ENCODE peak calls at places on chromosomes 2 and 18, in six cellular contexts. V is activated T-helper 17 cell treated with anti-CD3 and anti-CD28 coated beads, Interleukin-2, amount 50 U/mL, for 72 hours; L is body of pancreas; F is right cardiac atrium; C is left lobe of liver; J is gastrocnemius medialis. Q is an unnamed sample.

GRCh38 chr2:212539145-212539880 is 711 bp upstream of the ERBB4 start:
- ATAC-seq in C (peak), J (peak), L (peak), F (peak), V (no peak), Q (no peak)

GRCh38 chr2:88265352-88265960 is 95.3 kb downstream of the THNSL2 start:
- ATAC-seq in F (peak), C (no peak), V (peak), L (peak), J (no peak), Q (peak)

GRCh38 chr2:235563056-235563777 is 69.4 kb downstream of the AGAP1 start:
- ATAC-seq in C (no peak), L (no peak), J (no peak), F (no peak), V (no peak), Q (no peak)

GRCh38 chr18:13582283-13582682 is 144.1 kb downstream of the FAM210A start:
- ATAC-seq in L (no peak), V (no peak), J (no peak), C (no peak), F (no peak), Q (no peak)

GRCh38 chr2:6880200-6880733 is 2.7 kb downstream of the RSAD2 start:
- ATAC-seq in V (peak), J (no peak), L (no peak), F (no peak), C (no peak), Q (no peak)

GRCh38 chr2:150154308-150154797 is 333.1 kb downstream of the RND3 start:
- ATAC-seq in F (no peak), C (peak), V (no peak), L (no peak), J (no peak), Q (no peak)

GRCh38 chr18:48992791-48993555 is 42.2 kb upstream of the SMAD7 start:
- ATAC-seq in F (no peak), L (no peak), C (peak), V (no peak), J (no peak), Q (peak)

GRCh38 chr2:100178085-100178788 is 35.8 kb upstream of the AFF3 start:
- ATAC-seq in C (peak), V (peak), L (no peak), F (no peak), J (no peak), Q (peak)

GRCh38 chr2:7430421-7430868 is 513.2 kb downstream of the RNF144A start:
- ATAC-seq in V (peak), J (no peak), L (no peak), C (no peak), F (no peak), Q (peak)

GRCh38 chr2:74648009-74648443 is at the start of gene M1AP:
- ATAC-seq in C (no peak), V (peak), J (no peak), L (peak), F (peak), Q (peak)

GRCh38 chr2:54867457-54867856 is 144.0 kb downstream of the EML6 start:
- ATAC-seq in J (no peak), F (no peak), V (no peak), C (no peak), L (no peak), Q (peak)

GRCh38 chr2:98912957-98913915 is 22.8 kb downstream of the CRACDL start:
- ATAC-seq in J (no peak), C (no peak), L (no peak), V (no peak), F (no peak), Q (no peak)

GRCh38 chr2:86358982-86359381 is 21.6 kb upstream of the REEP1 start:
- ATAC-seq in J (no peak), V (peak), C (no peak), F (no peak), L (no peak), Q (peak)

GRCh38 chr18:36181898-36182506 is 5.3 kb upstream of the MOCOS start:
- ATAC-seq in L (no peak), F (no peak), J (no peak), C (peak), V (no peak), Q (no peak)

GRCh38 chr2:1701556-1702185 is 42.6 kb downstream of the PXDN start:
- ATAC-seq in V (no peak), L (no peak), J (no peak), F (peak), C (no peak), Q (peak)

GRCh38 chr2:33034784-33035183 is 88.0 kb downstream of the LTBP1 start:
- ATAC-seq in C (peak), F (peak), J (peak), V (no peak), L (peak), Q (no peak)